ENCODE peak calls at places on chromosomes 6 and 20, in six cellular contexts. One of them, this sample, is unnamed.
A peak's percentile ranks its signal among the peaks of the same experiment; 100 is the strongest.

GRCh38 chr20:24647713-24648112 is 178.3 kb downstream of the SYNDIG1 start:
- DNase-seq in AG04449: no peak
- DNase-seq in tibial nerve: no peak
- DNase-seq in lung: no peak
- DNase-seq in Peyer's patch: no peak
- DNase-seq in A549: no peak
- DNase-seq in this sample: no peak

GRCh38 chr20:11195899-11196558 is 522.2 kb upstream of the JAG1 start:
- DNase-seq in AG04449: no peak
- DNase-seq in Peyer's patch: no peak
- DNase-seq in A549: peak; percentile 18
- DNase-seq in tibial nerve: no peak
- DNase-seq in lung: no peak
- DNase-seq in this sample: no peak

GRCh38 chr20:58650181-58650775 is 805 bp upstream of the STX16 start:
- DNase-seq in Peyer's patch: peak; percentile 70
- DNase-seq in AG04449: no peak
- DNase-seq in tibial nerve: peak; percentile 29
- DNase-seq in A549: no peak
- DNase-seq in lung: no peak
- DNase-seq in this sample: no peak

GRCh38 chr20:23350007-23350854 is at the start of gene NXT1:
- DNase-seq in tibial nerve: peak; percentile 95
- DNase-seq in A549: peak; percentile 95
- DNase-seq in lung: peak; percentile 96
- DNase-seq in AG04449: peak; percentile 95
- DNase-seq in Peyer's patch: peak; percentile 95
- DNase-seq in this sample: peak; percentile 97

GRCh38 chr20:44967207-44967807 is 995 bp downstream of the STK4 start:
- DNase-seq in AG04449: no peak
- DNase-seq in lung: no peak
- DNase-seq in tibial nerve: no peak
- DNase-seq in Peyer's patch: no peak
- DNase-seq in A549: no peak
- DNase-seq in this sample: no peak

GRCh38 chr6:1832844-1833787 is 223.4 kb downstream of the FOXC1 start:
- DNase-seq in tibial nerve: peak; percentile 58
- DNase-seq in A549: no peak
- DNase-seq in AG04449: no peak
- DNase-seq in lung: peak; percentile 31
- DNase-seq in Peyer's patch: peak; percentile 59
- DNase-seq in this sample: peak; percentile 29

GRCh38 chr20:13533946-13534345 is 104.8 kb downstream of the TASP1 start:
- DNase-seq in AG04449: no peak
- DNase-seq in lung: no peak
- DNase-seq in A549: no peak
- DNase-seq in tibial nerve: no peak
- DNase-seq in Peyer's patch: no peak
- DNase-seq in this sample: no peak

GRCh38 chr6:134368670-134369069 is 50.8 kb upstream of the SGK1 start:
- DNase-seq in tibial nerve: no peak
- DNase-seq in lung: no peak
- DNase-seq in AG04449: no peak
- DNase-seq in A549: no peak
- DNase-seq in Peyer's patch: no peak
- DNase-seq in this sample: no peak

GRCh38 chr20:39800548-39800947 is 838.4 kb downstream of the DHX35 start:
- DNase-seq in A549: no peak
- DNase-seq in AG04449: peak; percentile 17
- DNase-seq in lung: peak; percentile 30
- DNase-seq in tibial nerve: no peak
- DNase-seq in Peyer's patch: no peak
- DNase-seq in this sample: peak; percentile 71

GRCh38 chr6:47915017-47915416 is 133.2 kb downstream of the OPN5 start:
- DNase-seq in Peyer's patch: no peak
- DNase-seq in A549: no peak
- DNase-seq in tibial nerve: no peak
- DNase-seq in AG04449: no peak
- DNase-seq in lung: no peak
- DNase-seq in this sample: no peak

GRCh38 chr6:5025911-5026819 is 22.3 kb upstream of the RPP40 start:
- DNase-seq in AG04449: no peak
- DNase-seq in tibial nerve: peak; percentile 24
- DNase-seq in lung: no peak
- DNase-seq in A549: no peak
- DNase-seq in Peyer's patch: no peak
- DNase-seq in this sample: no peak
- TF ChIP-seq CTCF in AG04449: peak; percentile 6
- TF ChIP-seq CTCF in tibial nerve: no peak
- TF ChIP-seq CTCF in lung: no peak
- TF ChIP-seq CTCF in A549: no peak
- TF ChIP-seq CTCF in Peyer's patch: no peak
- TF ChIP-seq CTCF in this sample: no peak

GRCh38 chr6:112144145-112144926 is 56.9 kb downstream of the FAM229B start:
- DNase-seq in tibial nerve: no peak
- DNase-seq in lung: no peak
- DNase-seq in A549: no peak
- DNase-seq in Peyer's patch: no peak
- DNase-seq in AG04449: no peak
- DNase-seq in this sample: no peak
- H3K4me3 ChIP-seq in tibial nerve: no peak overlapping the region
- H3K4me3 ChIP-seq in lung: no peak overlapping the region
- H3K4me3 ChIP-seq in A549: no peak overlapping the region
- H3K4me3 ChIP-seq in Peyer's patch: no peak overlapping the region
- H3K4me3 ChIP-seq in AG04449: peak overlapping the region; percentile 21
- H3K4me3 ChIP-seq in this sample: no peak overlapping the region

DNA sequence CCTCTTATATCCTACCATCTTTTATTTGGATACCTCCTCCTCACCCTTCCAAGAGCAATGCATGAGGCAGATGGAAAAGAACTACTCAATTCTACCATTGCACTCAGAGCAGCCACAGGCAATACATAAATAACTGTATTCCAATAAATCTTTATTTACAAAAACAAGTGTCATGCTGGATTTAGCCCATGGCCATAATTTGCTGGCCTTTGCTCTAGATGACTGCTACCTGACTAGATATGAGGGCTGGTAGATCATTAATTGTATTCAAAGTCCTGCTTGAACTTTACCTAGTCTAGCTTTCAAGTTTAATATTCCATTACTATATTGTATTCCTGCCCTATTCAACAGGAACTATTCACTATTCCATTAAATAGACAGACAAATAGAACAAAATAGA is 37.1 kb downstream of the AFG1L start:
- DNase-seq in tibial nerve: no peak
- DNase-seq in AG04449: no peak
- DNase-seq in A549: no peak
- DNase-seq in Peyer's patch: no peak
- DNase-seq in lung: no peak
- DNase-seq in this sample: no peak
- TF ChIP-seq CTCF in tibial nerve: no peak
- TF ChIP-seq CTCF in AG04449: no peak
- TF ChIP-seq CTCF in A549: no peak
- TF ChIP-seq CTCF in Peyer's patch: no peak
- TF ChIP-seq CTCF in lung: no peak
- TF ChIP-seq CTCF in this sample: no peak

GRCh38 chr20:53621482-53622246 is 28.0 kb upstream of the ZNF217 start:
- DNase-seq in Peyer's patch: peak; percentile 61
- DNase-seq in tibial nerve: peak; percentile 61
- DNase-seq in lung: peak; percentile 38
- DNase-seq in AG04449: no peak
- DNase-seq in A549: peak; percentile 80
- DNase-seq in this sample: peak; percentile 75

GRCh38 chr20:53622247-53623114 is 28.8 kb upstream of the ZNF217 start:
- DNase-seq in A549: no peak
- DNase-seq in AG04449: no peak
- DNase-seq in lung: no peak
- DNase-seq in Peyer's patch: no peak
- DNase-seq in tibial nerve: no peak
- DNase-seq in this sample: no peak

GRCh38 chr20:53626584-53626983 is 32.9 kb upstream of the ZNF217 start:
- DNase-seq in Peyer's patch: no peak
- DNase-seq in A549: no peak
- DNase-seq in tibial nerve: no peak
- DNase-seq in AG04449: no peak
- DNase-seq in lung: no peak
- DNase-seq in this sample: no peak

GRCh38 chr20:53623454-53624206 is 30.0 kb upstream of the ZNF217 start:
- DNase-seq in lung: peak; percentile 36
- DNase-seq in AG04449: no peak
- DNase-seq in tibial nerve: peak; percentile 76
- DNase-seq in A549: peak; percentile 71
- DNase-seq in Peyer's patch: peak; percentile 65
- DNase-seq in this sample: no peak

DNA sequence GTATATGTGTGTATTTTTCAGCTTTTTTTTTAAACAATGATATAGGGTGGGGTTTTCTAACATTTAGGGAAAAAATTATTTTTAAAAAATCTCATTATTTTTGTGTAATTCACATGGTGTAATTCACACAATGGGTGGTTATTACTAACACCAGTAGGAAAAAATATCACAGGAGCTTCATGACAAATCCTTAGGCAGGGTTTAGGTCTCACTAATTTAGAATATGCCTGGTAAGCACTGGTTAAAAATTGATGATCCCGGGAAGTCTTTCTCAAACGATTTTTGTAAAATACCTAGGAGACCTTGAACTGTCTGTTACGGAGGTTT is 29.5 kb upstream of the ZNF217 start:
- DNase-seq in lung: no peak
- DNase-seq in Peyer's patch: no peak
- DNase-seq in tibial nerve: no peak
- DNase-seq in AG04449: no peak
- DNase-seq in A549: no peak
- DNase-seq in this sample: no peak
- H3K4me3 ChIP-seq in lung: no peak overlapping the region
- H3K4me3 ChIP-seq in Peyer's patch: peak overlapping the region; percentile 28
- H3K4me3 ChIP-seq in tibial nerve: peak overlapping the region; percentile 15
- H3K4me3 ChIP-seq in AG04449: no peak overlapping the region
- H3K4me3 ChIP-seq in A549: peak overlapping the region; percentile 37
- H3K4me3 ChIP-seq in this sample: no peak overlapping the region

This sample was measured in astrocyte of the cerebellum.